ENCODE peak calls at places on chromosomes 6 and 20, in four cellular contexts. O is HFF-Myc; N is naive thymus-derived CD4-positive, alpha-beta T cell; I is substantia nigra. V is an unnamed sample.

GRCh38 chr20:431012-431904 is 23.2 kb downstream of the RBCK1 start:
- DNase-seq in O (no peak), I (peak; percentile 56), N (peak; percentile 47), V (peak; percentile 50)

GRCh38 chr6:72466971-72467566 is 154.8 kb upstream of the KCNQ5 start:
- DNase-seq in N (no peak), O (no peak), I (peak; percentile 1), V (no peak)

GRCh38 chr6:95318137-95318536 is 259.2 kb upstream of the MANEA start:
- DNase-seq in O (no peak), N (no peak), I (no peak), V (no peak)

GRCh38 chr20:32945710-32946221 is 58.5 kb downstream of the SUN5 start:
- DNase-seq in N (peak; percentile 67), I (no peak), O (no peak), V (no peak)

GRCh38 chr20:47876348-47877056 is 91.2 kb upstream of the SULF2 start:
- DNase-seq in N (no peak), O (no peak), I (no peak), V (no peak)

GRCh38 chr6:99611148-99611547 is 4.5 kb downstream of the PRDM13 start:
- DNase-seq in N (no peak), O (no peak), I (no peak), V (no peak)

GRCh38 chr6:3072798-3073197 is 4.5 kb downstream of the RIPK1 start:
- DNase-seq in I (no peak), O (no peak), N (no peak), V (no peak)

GRCh38 chr6:24495516-24495847 is 713 bp downstream of the ALDH5A1 start:
- DNase-seq in I (peak; percentile 8), N (no peak), O (no peak), V (no peak)

GRCh38 chr6:14178083-14178445 is 60.5 kb downstream of the CD83 start:
- DNase-seq in O (no peak), N (no peak), I (no peak), V (no peak)

GRCh38 chr6:31820051-31820389 is 4.7 kb downstream of the HSPA1A start:
- DNase-seq in N (no peak), O (no peak), I (no peak), V (no peak)

GRCh38 chr6:156662025-156662445 is 115.1 kb upstream of the ARID1B start:
- DNase-seq in I (no peak), N (no peak), O (peak; percentile 58), V (no peak)

GRCh38 chr20:47629907-47630306 is 128.2 kb downstream of the NCOA3 start:
- DNase-seq in O (no peak), I (no peak), N (no peak), V (no peak)

GRCh38 chr6:7236312-7237209 is 76.4 kb downstream of the SSR1 start:
- DNase-seq in I (no peak), O (no peak), N (no peak), V (no peak)

GRCh38 chr6:112029045-112029822 is 24.7 kb upstream of the CCN6 start:
- DNase-seq in I (peak; percentile 21), O (no peak), N (peak; percentile 44), V (peak; percentile 21)

GRCh38 chr20:58099291-58099915 is 129.1 kb downstream of the ANKRD60 start:
- DNase-seq in N (no peak), O (no peak), I (no peak), V (no peak)

GRCh38 chr20:11537032-11537431 is 380.7 kb upstream of the BTBD3 start:
- DNase-seq in N (no peak), O (no peak), I (no peak), V (no peak)

GRCh38 chr6:150492507-150492906 is 107.2 kb upstream of the PLEKHG1 start:
- DNase-seq in N (no peak), I (no peak), O (peak; percentile 58), V (no peak)

GRCh38 chr6:99780556-99780885 is 173.9 kb downstream of the PRDM13 start:
- DNase-seq in O (no peak), N (no peak), I (no peak), V (no peak)

GRCh38 chr6:40577672-40578071 is 9.5 kb downstream of the LRFN2 start:
- DNase-seq in N (no peak), O (no peak), I (no peak), V (no peak)

GRCh38 chr6:12943549-12943948 is 227.0 kb downstream of the PHACTR1 start:
- DNase-seq in N (no peak), I (no peak), O (no peak), V (no peak)

GRCh38 chr20:46304361-46304760 is 3.9 kb downstream of the CDH22 start:
- DNase-seq in O (no peak), I (no peak), N (no peak), V (no peak)

GRCh38 chr20:49310695-49311094 is 32.8 kb upstream of the ZNFX1 start:
- DNase-seq in O (no peak), I (no peak), N (no peak), V (no peak)

GRCh38 chr6:135097172-135097571 is 42.5 kb upstream of the HBS1L start:
- DNase-seq in N (no peak), I (no peak), O (no peak), V (no peak)

GRCh38 chr6:137832110-137832509 is 34.9 kb upstream of the TNFAIP3 start:
- DNase-seq in I (no peak), O (no peak), N (no peak), V (peak; percentile 37)

GRCh38 chr6:118660218-118660569 is 8.8 kb upstream of the CEP85L start:
- DNase-seq in O (no peak), I (no peak), N (peak; percentile 77), V (no peak)

GRCh38 chr20:3432844-3433243 is 25.4 kb upstream of the DNAAF9 start:
- DNase-seq in O (no peak), N (no peak), I (no peak), V (no peak)

GRCh38 chr6:12010635-12011275 is 1.4 kb upstream of the HIVEP1 start:
- DNase-seq in N (no peak), I (peak; percentile 36), O (no peak), V (no peak)

GRCh38 chr6:89359561-89359960 is 7.0 kb upstream of the UBE2J1 start:
- DNase-seq in I (no peak), N (no peak), O (no peak), V (no peak)

GRCh38 chr20:3875378-3875974 is 13.7 kb upstream of the PANK2 start:
- DNase-seq in I (no peak), O (no peak), N (no peak), V (no peak)

GRCh38 chr20:20292472-20292871 is 75.4 kb upstream of the INSM1 start:
- DNase-seq in I (no peak), O (no peak), N (no peak), V (no peak)

GRCh38 chr6:170069611-170070010 is 221.3 kb downstream of the DLL1 start:
- DNase-seq in N (no peak), O (no peak), I (no peak), V (no peak)

GRCh38 chr6:57303931-57304681 is 13.3 kb upstream of the PRIM2 start:
- DNase-seq in N (no peak), O (no peak), I (no peak), V (no peak)

GRCh38 chr20:5751856-5752255 is 1.7 kb downstream of the SHLD1 start:
- DNase-seq in I (no peak), N (no peak), O (no peak), V (no peak)

GRCh38 chr6:120735641-120736040 is 598.6 kb downstream of the TBC1D32 start:
- DNase-seq in I (no peak), N (no peak), O (no peak), V (no peak)